ENCODE peak calls at places on chromosomes 16 and 17, in ten cellular contexts. P, X, H, D, L, R, V, N, A and G are unnamed samples.

GRCh38 chr16:85366031-85366763 is 246.9 kb upstream of the GSE1 start:
- DNase-seq in P (no peak), A (no peak), H (no peak), R (no peak), L (no peak), N (no peak), X (no peak), V (no peak), D (no peak), G (peak; percentile 71)

GRCh38 chr17:33233855-33234228 is 59.3 kb downstream of the ASIC2 start:
- DNase-seq in H (no peak), V (no peak), L (no peak), P (no peak), N (peak; percentile 19), X (no peak), R (no peak), D (no peak), A (peak; percentile 10), G (no peak)

GRCh38 chr17:42694524-42694923 is 12.2 kb downstream of the CNTNAP1 start:
- DNase-seq in N (no peak), R (no peak), P (no peak), D (no peak), A (no peak), L (no peak), V (no peak), H (no peak), X (no peak), G (no peak)

GRCh38 chr17:19958023-19958422 is 19.6 kb downstream of the AKAP10 start:
- DNase-seq in V (peak; percentile 79), A (no peak), H (peak; percentile 79), L (no peak), R (peak; percentile 96), P (no peak), N (peak; percentile 94), X (no peak), D (no peak), G (peak; percentile 58)

GRCh38 chr16:79845006-79845733 is 244.6 kb upstream of the MAF start:
- DNase-seq in N (no peak), P (no peak), R (no peak), D (no peak), X (no peak), V (no peak), H (no peak), L (no peak), A (no peak), G (no peak)

GRCh38 chr16:4249546-4249945 is 7.7 kb upstream of the SRL start:
- DNase-seq in L (no peak), X (no peak), N (no peak), R (no peak), P (no peak), D (no peak), H (no peak), A (no peak), V (no peak), G (no peak)

GRCh38 chr16:30142672-30143346 is 19.8 kb upstream of the MAPK3 start:
- DNase-seq in A (no peak), H (no peak), L (no peak), X (no peak), V (no peak), N (peak; percentile 20), P (peak; percentile 18), R (no peak), D (no peak), G (peak; percentile 32)

GRCh38 chr17:75689441-75689873 is 22.3 kb downstream of the SAP30BP start:
- DNase-seq in N (peak; percentile 99), D (peak; percentile 49), R (no peak), L (peak; percentile 13), X (no peak), P (peak; percentile 84), V (peak; percentile 72), H (no peak), A (peak; percentile 8), G (no peak)

GRCh38 chr16:68711421-68712139 is 25.5 kb upstream of the CDH1 start:
- DNase-seq in H (no peak), A (no peak), L (no peak), D (no peak), R (no peak), N (no peak), X (no peak), P (peak; percentile 20), V (no peak), G (no peak)

GRCh38 chr16:50711862-50712567 is 18.6 kb downstream of the NOD2 start:
- DNase-seq in L (no peak), X (no peak), H (no peak), N (no peak), R (no peak), V (no peak), A (no peak), D (no peak), P (no peak), G (no peak)

GRCh38 chr16:83158320-83158957 is 531.7 kb downstream of the CDH13 start:
- DNase-seq in R (no peak), N (no peak), V (no peak), P (no peak), A (no peak), D (no peak), H (no peak), L (no peak), X (no peak), G (no peak)

GRCh38 chr17:79923974-79924638 is 84.9 kb upstream of the CBX4 start:
- DNase-seq in H (no peak), N (peak; percentile 52), P (peak; percentile 53), A (no peak), R (peak; percentile 48), L (peak; percentile 25), V (no peak), D (no peak), X (no peak), G (peak; percentile 82)

GRCh38 chr16:17211797-17212196 is 259.0 kb downstream of the XYLT1 start:
- DNase-seq in P (no peak), X (no peak), H (no peak), V (no peak), R (no peak), A (no peak), D (no peak), N (no peak), L (peak; percentile 6), G (peak; percentile 63)

GRCh38 chr17:2782030-2782429 is 14.2 kb upstream of the RAP1GAP2 start:
- DNase-seq in D (no peak), A (no peak), R (peak; percentile 25), L (no peak), X (no peak), N (peak; percentile 16), H (no peak), V (peak; percentile 63), P (no peak), G (no peak)

GRCh38 chr16:15672514-15673167 is 22.6 kb downstream of the NDE1 start:
- DNase-seq in R (peak; percentile 98), P (peak; percentile 98), A (peak; percentile 77), H (peak; percentile 95), D (no peak), N (peak; percentile 92), L (peak; percentile 35), V (peak; percentile 96), X (no peak), G (peak; percentile 55)

GRCh38 chr16:27436065-27436464 is 34.1 kb downstream of the IL21R start:
- DNase-seq in X (no peak), R (no peak), D (no peak), H (no peak), A (no peak), P (no peak), N (no peak), V (no peak), L (peak; percentile 1), G (no peak)

GRCh38 chr16:3195975-3196374 is 8.0 kb downstream of the OR1F1 start:
- DNase-seq in L (no peak), H (no peak), P (no peak), X (no peak), R (no peak), D (no peak), V (no peak), N (peak; percentile 6), A (no peak), G (no peak)

GRCh38 chr17:69500911-69501429 is 86.5 kb downstream of the MAP2K6 start:
- DNase-seq in H (no peak), R (no peak), L (no peak), X (no peak), V (no peak), D (no peak), P (no peak), A (no peak), N (no peak), G (no peak)

GRCh38 chr16:24013054-24013636 is 177.4 kb downstream of the PRKCB start:
- DNase-seq in A (no peak), N (no peak), D (no peak), R (no peak), P (no peak), V (no peak), L (no peak), X (no peak), H (no peak), G (no peak)

GRCh38 chr17:76932402-76933333 is 64.5 kb downstream of the MGAT5B start:
- DNase-seq in D (no peak), P (no peak), N (no peak), L (no peak), R (no peak), V (no peak), A (no peak), H (no peak), X (no peak), G (no peak)

GRCh38 chr17:61897548-61898180 is 30.1 kb downstream of the INTS2 start:
- DNase-seq in D (no peak), P (no peak), X (no peak), A (no peak), V (no peak), R (no peak), L (no peak), N (no peak), H (no peak), G (peak; percentile 24)

GRCh38 chr17:18987230-18987610 is 17.3 kb downstream of the FAM83G start:
- DNase-seq in L (no peak), V (no peak), H (no peak), N (no peak), X (no peak), A (no peak), D (no peak), R (no peak), P (no peak), G (no peak)

GRCh38 chr17:12643812-12644211 is 21.9 kb upstream of the MYOCD start:
- DNase-seq in X (no peak), L (no peak), V (no peak), A (no peak), R (no peak), D (no peak), H (no peak), N (no peak), P (no peak), G (no peak)

GRCh38 chr17:70752966-70753467 is 583.7 kb downstream of the KCNJ2 start:
- DNase-seq in P (no peak), D (no peak), N (no peak), L (no peak), A (no peak), H (no peak), X (no peak), V (no peak), R (no peak), G (peak; percentile 26)

GRCh38 chr16:2963611-2964415 is at the start of gene KREMEN2:
- DNase-seq in D (no peak), V (peak; percentile 77), A (no peak), X (no peak), R (peak; percentile 24), H (peak; percentile 46), N (peak; percentile 73), L (peak; percentile 39), P (peak; percentile 7), G (peak; percentile 53)